ENCODE peak calls at places on chromosomes 13 and 19, in eight cellular contexts. T is GM06990, P is progenitor cell of endocrine pancreas, Z is dermis microvascular lymphatic vessel endothelial cell, G is left lung, E is mesendoderm, U is skeletal muscle cell, Y is NAMALWA. C is an unnamed sample.

GRCh38 chr13:76597868-76598267 is 288.3 kb downstream of the KCTD12 start:
- DNase-seq in T (no peak), Z (no peak), E (no peak), G (no peak), P (no peak), Y (no peak), U (no peak), C (no peak)

GRCh38 chr13:44921931-44922758 is 67.1 kb downstream of the NUFIP1 start:
- DNase-seq in T (no peak), Y (no peak), E (no peak), U (peak), P (no peak), G (no peak), Z (no peak), C (peak)

GRCh38 chr13:33745370-33746324 is 72.3 kb upstream of the RFC3 start:
- DNase-seq in Z (no peak), Y (peak), U (no peak), T (no peak), E (no peak), G (no peak), P (no peak), C (no peak)

GRCh38 chr19:16459680-16460079 is 12.1 kb downstream of the EPS15L1 start:
- DNase-seq in G (no peak), U (no peak), P (no peak), E (no peak), Y (no peak), T (no peak), Z (no peak), C (no peak)

GRCh38 chr13:53260594-53260993 is 232.0 kb downstream of the OLFM4 start:
- DNase-seq in P (no peak), G (no peak), Z (no peak), E (no peak), T (no peak), U (no peak), Y (no peak), C (no peak)

GRCh38 chr13:103188688-103189326 is 122.6 kb upstream of the SLC10A2 start:
- DNase-seq in E (peak), G (no peak), U (peak), Z (no peak), P (no peak), Y (peak), T (no peak), C (peak)

GRCh38 chr19:44990459-44990858 is 10.8 kb upstream of the RELB start:
- DNase-seq in P (no peak), E (no peak), U (no peak), T (no peak), Y (no peak), G (no peak), Z (no peak), C (no peak)

GRCh38 chr19:47093841-47094240 is 19.7 kb downstream of the ZC3H4 start:
- DNase-seq in Z (no peak), T (peak), Y (no peak), U (no peak), E (no peak), G (no peak), P (no peak), C (no peak)

GRCh38 chr19:48813123-48813911 is 2.5 kb upstream of the BCAT2 start:
- DNase-seq in G (no peak), U (no peak), Z (no peak), E (peak), Y (no peak), P (no peak), T (no peak), C (no peak)

GRCh38 chr19:17950310-17951150 is 16.4 kb upstream of the KCNN1 start:
- DNase-seq in E (no peak), U (no peak), T (peak), Y (peak), P (peak), Z (no peak), G (no peak), C (no peak)

GRCh38 chr19:29837448-29837961 is 25.7 kb downstream of the CCNE1 start:
- DNase-seq in T (peak), U (no peak), Y (peak), Z (no peak), P (no peak), G (no peak), E (no peak), C (no peak)

GRCh38 chr13:83221256-83221655 is 661.0 kb downstream of the SLITRK1 start:
- DNase-seq in P (no peak), G (no peak), E (peak), U (no peak), Z (no peak), T (no peak), Y (peak), C (no peak)

GRCh38 chr19:18650468-18651001 is 13.7 kb downstream of the KLHL26 start:
- DNase-seq in Y (no peak), U (no peak), T (no peak), P (no peak), E (no peak), G (no peak), Z (peak), C (no peak)

GRCh38 chr13:111599791-111600190 is 279.3 kb downstream of the TEX29 start:
- DNase-seq in P (no peak), G (no peak), E (no peak), Y (no peak), Z (no peak), U (no peak), T (no peak), C (no peak)

GRCh38 chr13:85436029-85436428 is 363.2 kb downstream of the SLITRK6 start:
- DNase-seq in T (no peak), P (no peak), E (no peak), Z (no peak), G (no peak), Y (no peak), U (no peak), C (no peak)

GRCh38 chr13:97851269-97851668 is 102.2 kb upstream of the IPO5 start:
- DNase-seq in Z (no peak), Y (no peak), U (no peak), G (no peak), T (no peak), E (peak), P (no peak), C (no peak)

GRCh38 chr19:15836595-15837398 is 21.3 kb upstream of the OR10H1 start:
- DNase-seq in Z (peak), Y (peak), U (peak), G (peak), T (peak), P (no peak), E (peak), C (peak)

GRCh38 chr19:934865-935422 is 9.1 kb downstream of the ARID3A start:
- DNase-seq in P (no peak), Z (peak), E (no peak), Y (no peak), G (peak), U (peak), T (peak), C (no peak)

GRCh38 chr13:38763446-38764381 is 76.8 kb downstream of the FREM2 start:
- DNase-seq in P (no peak), Z (peak), E (peak), G (no peak), T (no peak), Y (peak), U (no peak), C (peak)

C was measured in LoVo.